ENCODE peak calls at places on chromosomes 11 and 22, in nine cellular contexts. R, G, Q, T, Z, I, C, Y and E are unnamed samples.

GRCh38 chr11:45556851-45557707 is 108.3 kb downstream of the CHST1 start:
- DNase-seq in R (no peak), G (no peak), Q (no peak), T (no peak), Z (no peak), I (peak), C (peak), Y (no peak), E (peak)

GRCh38 chr11:119169272-119169719 is 771 bp downstream of the NLRX1 start:
- DNase-seq in R (peak), G (no peak), Q (peak), T (peak), Z (peak), I (peak), C (peak), Y (peak), E (peak)

GRCh38 chr11:33266418-33267215 is 9.4 kb downstream of the HIPK3 start:
- DNase-seq in R (no peak), G (peak), Q (no peak), T (no peak), Z (peak), I (no peak), C (peak), Y (no peak), E (peak)

GRCh38 chr11:8732748-8733241 is 50.2 kb downstream of the RPL27A start:
- DNase-seq in R (no peak), G (peak), Q (no peak), T (peak), Z (peak), I (peak), C (peak), Y (no peak), E (peak)

GRCh38 chr11:11501546-11502274 is 120.1 kb downstream of the GALNT18 start:
- DNase-seq in R (no peak), G (no peak), Q (no peak), T (no peak), Z (no peak), I (no peak), C (no peak), Y (no peak), E (no peak)

GRCh38 chr11:44324787-44325525 is 15.0 kb upstream of the ALX4 start:
- DNase-seq in R (no peak), G (no peak), Q (no peak), T (no peak), Z (no peak), I (no peak), C (no peak), Y (no peak), E (no peak)

GRCh38 chr22:38987171-38987895 is 5.2 kb downstream of the APOBEC3B start:
- DNase-seq in R (no peak), G (no peak), Q (no peak), T (no peak), Z (no peak), I (no peak), C (no peak), Y (no peak), E (no peak)

GRCh38 chr22:41620646-41621098 is at the start of gene DESI1:
- DNase-seq in R (no peak), G (no peak), Q (no peak), T (no peak), Z (peak), I (peak), C (no peak), Y (no peak), E (no peak)

GRCh38 chr22:48639896-48640732 is 1187.6 kb downstream of the BRD1 start:
- DNase-seq in R (no peak), G (no peak), Q (no peak), T (no peak), Z (no peak), I (no peak), C (no peak), Y (no peak), E (no peak)

GRCh38 chr22:20998411-20999336 is 3.2 kb downstream of the THAP7 start:
- DNase-seq in R (no peak), G (no peak), Q (no peak), T (no peak), Z (no peak), I (peak), C (peak), Y (no peak), E (no peak)

GRCh38 chr11:8812438-8812837 is 98.6 kb upstream of the AKIP1 start:
- DNase-seq in R (no peak), G (no peak), Q (no peak), T (no peak), Z (no peak), I (no peak), C (peak), Y (no peak), E (peak)

GRCh38 chr11:120712014-120712413 is 200.5 kb downstream of the GRIK4 start:
- DNase-seq in R (no peak), G (no peak), Q (no peak), T (no peak), Z (no peak), I (peak), C (no peak), Y (no peak), E (no peak)

GRCh38 chr11:112469376-112469775 is 208.7 kb upstream of the PLET1 start:
- DNase-seq in R (no peak), G (no peak), Q (no peak), T (no peak), Z (no peak), I (no peak), C (no peak), Y (no peak), E (no peak)

GRCh38 chr11:81874627-81875026 is 859.0 kb downstream of the FAM181B start:
- DNase-seq in R (no peak), G (no peak), Q (no peak), T (no peak), Z (no peak), I (no peak), C (no peak), Y (no peak), E (no peak)

GRCh38 chr11:43903086-43903485 is 22.5 kb downstream of the ALKBH3 start:
- DNase-seq in R (no peak), G (no peak), Q (no peak), T (no peak), Z (no peak), I (no peak), C (no peak), Y (no peak), E (no peak)

GRCh38 chr11:105612766-105613165 is 2.9 kb downstream of the GRIA4 start:
- DNase-seq in R (no peak), G (no peak), Q (no peak), T (no peak), Z (no peak), I (no peak), C (no peak), Y (no peak), E (no peak)

GRCh38 chr11:94754819-94755218 is 13.3 kb upstream of the AMOTL1 start:
- DNase-seq in R (no peak), G (no peak), Q (no peak), T (no peak), Z (no peak), I (no peak), C (no peak), Y (no peak), E (no peak)

GRCh38 chr11:120209750-120210650 is 832 bp upstream of the OAF start:
- DNase-seq in R (no peak), G (no peak), Q (no peak), T (no peak), Z (no peak), I (peak), C (no peak), Y (no peak), E (no peak)

GRCh38 chr11:12544986-12545775 is 129.0 kb upstream of the TEAD1 start:
- DNase-seq in R (no peak), G (peak), Q (no peak), T (no peak), Z (peak), I (peak), C (peak), Y (no peak), E (no peak)

GRCh38 chr11:43567396-43567975 is 113.1 kb upstream of the HSD17B12 start:
- DNase-seq in R (no peak), G (no peak), Q (peak), T (no peak), Z (peak), I (peak), C (peak), Y (no peak), E (peak)

GRCh38 chr11:61974766-61975631 is 7.6 kb upstream of the FTH1 start:
- DNase-seq in R (no peak), G (no peak), Q (no peak), T (peak), Z (no peak), I (peak), C (peak), Y (no peak), E (peak)

GRCh38 chr22:48885271-48885918 is 942.3 kb downstream of the BRD1 start:
- DNase-seq in R (no peak), G (no peak), Q (no peak), T (no peak), Z (no peak), I (peak), C (no peak), Y (no peak), E (no peak)

GRCh38 chr22:37043828-37044538 is 7.6 kb upstream of the KCTD17 start:
- DNase-seq in R (no peak), G (no peak), Q (peak), T (peak), Z (no peak), I (peak), C (peak), Y (peak), E (peak)

GRCh38 chr11:74055938-74056337 is 47.1 kb upstream of the UCP3 start:
- DNase-seq in R (peak), G (peak), Q (peak), T (no peak), Z (peak), I (peak), C (peak), Y (no peak), E (peak)

GRCh38 chr22:42844756-42845155 is 12.3 kb downstream of the ARFGAP3 start:
- DNase-seq in R (no peak), G (no peak), Q (no peak), T (no peak), Z (no peak), I (peak), C (peak), Y (no peak), E (no peak)

GRCh38 chr11:115409691-115410220 is 94.5 kb downstream of the CADM1 start:
- DNase-seq in R (no peak), G (no peak), Q (no peak), T (no peak), Z (peak), I (no peak), C (no peak), Y (no peak), E (no peak)

GRCh38 chr22:41217553-41218157 is 12.5 kb downstream of the L3MBTL2 start:
- DNase-seq in R (no peak), G (peak), Q (no peak), T (peak), Z (peak), I (peak), C (peak), Y (peak), E (peak)

GRCh38 chr11:132131051-132131450 is 760.6 kb downstream of the NTM start:
- DNase-seq in R (no peak), G (no peak), Q (no peak), T (no peak), Z (no peak), I (no peak), C (no peak), Y (no peak), E (no peak)

GRCh38 chr11:132123854-132124835 is 753.7 kb downstream of the NTM start:
- DNase-seq in R (no peak), G (no peak), Q (no peak), T (no peak), Z (no peak), I (no peak), C (no peak), Y (no peak), E (no peak)

GRCh38 chr11:132125855-132126841 is 755.7 kb downstream of the NTM start:
- DNase-seq in R (no peak), G (no peak), Q (no peak), T (no peak), Z (peak), I (peak), C (peak), Y (peak), E (peak)

GRCh38 chr11:132123449-132123848 is 753.0 kb downstream of the NTM start:
- DNase-seq in R (no peak), G (no peak), Q (no peak), T (no peak), Z (no peak), I (no peak), C (no peak), Y (no peak), E (no peak)

GRCh38 chr11:132126973-132127900 is 756.8 kb downstream of the NTM start:
- DNase-seq in R (no peak), G (peak), Q (no peak), T (no peak), Z (peak), I (peak), C (peak), Y (peak), E (peak)
- TF ChIP-seq CTCF in R (peak), G (peak), Q (no peak), T (peak), Z (peak), I (peak), C (peak), Y (peak), E (peak)

GRCh38 chr11:1310772-1311468 is 1.5 kb upstream of the TOLLIP start:
- DNase-seq in R (no peak), G (no peak), Q (no peak), T (no peak), Z (no peak), I (peak), C (no peak), Y (no peak), E (no peak)
- H3K4me3 ChIP-seq in R (no peak), G (no peak), Q (no peak), T (peak), Z (no peak), I (peak), C (no peak), Y (no peak), E (no peak)

GRCh38 chr11:66336234-66337102 is at the start of gene RIN1:
- DNase-seq in R (peak), G (peak), Q (peak), T (no peak), Z (peak), I (peak), C (peak), Y (peak), E (peak)
- TF ChIP-seq CTCF in R (peak), G (peak), Q (peak), T (peak), Z (peak), I (peak), C (no peak), Y (peak), E (peak)

GRCh38 chr11:88307749-88308425 is 29.6 kb downstream of the CTSC start:
- DNase-seq in R (no peak), G (no peak), Q (no peak), T (no peak), Z (no peak), I (no peak), C (no peak), Y (no peak), E (no peak)
- H3K4me3 ChIP-seq in R (no peak), G (no peak), Q (no peak), T (no peak), Z (no peak), I (no peak), C (no peak), Y (no peak), E (no peak)

DNA sequence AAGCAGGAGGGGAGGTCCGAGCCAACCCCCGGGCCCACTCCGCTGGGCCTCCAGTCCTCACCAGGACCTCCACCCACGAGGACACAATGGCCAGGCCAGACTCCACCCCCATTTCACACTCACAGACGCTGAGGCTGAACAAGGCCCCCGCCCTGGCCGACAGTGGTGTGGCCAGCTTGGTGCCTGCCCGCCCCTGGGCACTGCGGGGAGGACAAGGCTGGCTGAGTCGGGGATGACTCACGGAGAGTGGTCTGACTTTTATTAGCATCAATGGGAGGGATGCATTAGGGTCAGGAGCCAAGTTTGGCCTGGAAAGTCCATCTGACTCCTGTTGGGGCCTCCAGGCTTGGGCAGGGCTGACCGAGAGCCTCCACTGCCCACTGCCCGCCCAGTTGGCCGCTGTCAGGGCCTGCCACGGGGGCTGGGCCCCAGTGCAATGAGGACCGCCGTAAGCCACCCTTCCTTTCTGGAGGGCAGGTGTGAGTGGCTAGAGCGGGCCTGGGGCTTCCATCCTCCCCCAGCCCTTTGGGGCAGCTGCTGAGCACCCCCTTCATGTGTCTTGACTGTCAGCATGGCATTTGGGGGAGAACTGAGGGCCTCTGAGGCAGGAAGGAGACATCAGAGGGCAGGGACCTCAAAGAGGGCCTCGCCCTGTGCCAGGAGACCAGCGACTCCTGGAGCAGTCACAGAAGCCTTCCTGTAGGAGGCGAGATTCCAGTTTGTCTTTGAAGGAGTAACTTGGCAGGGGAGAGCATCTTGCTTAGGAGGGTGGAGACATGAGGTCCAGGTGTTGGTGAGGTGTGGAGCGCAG is 10.6 kb downstream of the TSPAN32 start:
- DNase-seq in R (no peak), G (peak), Q (no peak), T (no peak), Z (peak), I (peak), C (peak), Y (no peak), E (peak)
- TF ChIP-seq CTCF in R (no peak), G (no peak), Q (no peak), T (no peak), Z (no peak), I (no peak), C (no peak), Y (peak), E (no peak)

GRCh38 chr22:26239561-26239960 is 70.3 kb downstream of the SEZ6L start:
- DNase-seq in R (no peak), G (no peak), Q (no peak), T (no peak), Z (no peak), I (no peak), C (no peak), Y (no peak), E (no peak)

GRCh38 chr22:26245001-26245400 is 75.7 kb downstream of the SEZ6L start:
- DNase-seq in R (no peak), G (no peak), Q (no peak), T (no peak), Z (no peak), I (no peak), C (no peak), Y (no peak), E (no peak)
- H3K4me3 ChIP-seq in R (no peak), G (no peak), Q (no peak), T (no peak), Z (no peak), I (no peak), C (no peak), Y (no peak), E (no peak)

GRCh38 chr11:76512851-76513653 is 68.2 kb downstream of the EMSY start:
- DNase-seq in R (no peak), G (no peak), Q (no peak), T (no peak), Z (peak), I (no peak), C (peak), Y (no peak), E (peak)
- TF ChIP-seq CTCF in R (no peak), G (peak), Q (peak), T (peak), Z (peak), I (peak), C (peak), Y (no peak), E (peak)

DNA sequence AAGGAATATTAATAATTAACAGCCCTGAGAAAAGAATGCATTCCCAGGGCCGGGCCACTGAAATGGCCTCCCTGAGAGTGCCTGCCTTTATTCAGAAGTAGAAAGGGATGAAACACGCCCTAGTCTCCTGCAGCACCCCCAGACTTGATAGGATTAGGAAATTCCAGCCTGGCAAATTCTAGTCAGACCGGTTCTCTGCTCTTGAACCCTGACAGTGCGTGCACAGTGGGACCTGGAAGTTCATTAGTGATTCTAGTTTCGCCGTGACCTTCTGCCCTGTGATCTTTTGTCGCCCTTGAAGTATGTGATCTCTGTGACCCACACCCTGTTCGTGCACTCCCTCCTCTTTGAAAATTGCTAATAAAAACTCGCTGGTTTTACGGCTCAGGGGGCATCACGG is 2.1 kb upstream of the GSTP1 start:
- DNase-seq in R (no peak), G (no peak), Q (no peak), T (peak), Z (no peak), I (no peak), C (no peak), Y (no peak), E (no peak)
- H3K4me3 ChIP-seq in R (no peak), G (no peak), Q (no peak), T (no peak), Z (no peak), I (no peak), C (no peak), Y (no peak), E (no peak)

DNA sequence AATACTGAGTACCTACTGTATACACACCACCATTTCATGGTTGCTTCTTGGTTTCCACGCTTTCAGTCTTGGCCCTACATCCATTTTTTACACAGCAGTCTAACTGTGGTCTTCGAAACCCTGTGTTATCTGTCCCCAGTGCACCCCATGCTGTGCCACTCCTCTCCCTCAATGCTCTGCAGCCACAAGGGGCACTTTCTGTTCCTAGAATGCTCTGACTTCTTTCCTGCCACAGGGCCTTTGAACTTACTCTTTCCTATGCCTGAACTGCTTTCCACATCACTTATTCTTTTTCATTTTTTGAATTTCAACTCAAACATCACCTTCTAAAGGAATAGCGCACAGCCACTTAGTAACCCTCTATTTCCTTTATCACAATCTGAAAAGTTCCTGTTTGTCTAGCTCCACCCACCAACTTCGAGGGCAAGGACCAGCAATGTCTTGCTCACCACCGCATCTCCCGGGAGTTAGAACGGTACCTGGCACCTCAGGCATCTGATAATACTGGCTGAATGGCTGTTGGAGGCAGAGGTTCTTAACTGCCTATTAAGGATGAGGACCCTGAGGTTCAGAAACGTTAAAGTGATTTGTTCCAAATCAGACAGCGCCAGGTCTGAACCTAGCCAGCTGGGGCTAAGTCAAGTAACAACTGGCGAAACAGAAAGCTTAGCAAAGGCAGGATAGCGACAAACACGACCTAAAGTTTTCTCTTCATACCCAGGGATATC is 568 bp downstream of the ALG8 start:
- DNase-seq in R (no peak), G (peak), Q (peak), T (no peak), Z (peak), I (peak), C (peak), Y (no peak), E (peak)
- TF ChIP-seq CTCF in R (no peak), G (peak), Q (no peak), T (no peak), Z (no peak), I (no peak), C (no peak), Y (no peak), E (no peak)

DNA sequence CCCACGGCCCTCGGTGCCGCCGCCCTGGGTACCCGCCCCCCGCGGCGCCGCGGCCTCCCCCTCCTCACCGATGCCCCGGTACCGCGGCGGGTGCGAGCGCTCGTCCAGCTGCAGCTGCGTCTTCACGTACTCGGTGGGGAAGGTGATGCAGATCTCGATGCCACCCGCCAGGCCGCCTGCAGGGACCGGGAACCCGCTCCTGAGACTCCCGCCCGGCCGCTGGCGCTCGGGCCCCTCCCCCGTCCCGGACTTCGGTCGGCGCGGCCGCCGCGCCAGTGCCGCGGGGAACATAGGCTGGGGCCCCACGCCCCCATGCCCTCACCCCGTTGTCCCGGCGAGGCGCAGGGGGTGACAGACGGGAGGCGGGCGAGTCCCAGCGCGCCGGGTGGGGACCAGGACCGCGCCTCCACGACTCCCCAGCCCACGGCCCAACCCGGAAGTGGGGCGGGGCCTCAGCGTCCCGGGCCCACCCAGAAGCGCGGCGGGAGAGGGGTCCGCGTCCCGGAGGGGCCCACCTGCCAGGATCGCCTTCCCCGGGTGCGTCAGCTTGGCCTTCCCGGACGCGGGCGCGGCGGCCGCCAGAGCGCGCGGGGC is 374 bp downstream of the SLC25A1 start:
- DNase-seq in R (no peak), G (no peak), Q (peak), T (no peak), Z (peak), I (peak), C (peak), Y (peak), E (no peak)
- H3K4me3 ChIP-seq in R (peak), G (peak), Q (peak), T (peak), Z (peak), I (peak), C (peak), Y (peak), E (peak)